ENCODE peak calls at places on chromosomes 11 and 22, in eight cellular contexts. One of them, this sample, is unnamed.

GRCh38 chr11:17508306-17508705 is 31.7 kb upstream of the ABCC8 start:
- DNase-seq in A549: no peak
- DNase-seq in mesothelial cell of epicardium: no peak
- DNase-seq in AG04449: no peak
- DNase-seq in neural progenitor cell: no peak
- DNase-seq in osteocyte: no peak
- DNase-seq in WTC11: no peak
- DNase-seq in MM.1S: no peak
- DNase-seq in this sample: no peak

GRCh38 chr11:19867064-19867463 is 154.4 kb downstream of the NAV2 start:
- DNase-seq in A549: no peak
- DNase-seq in mesothelial cell of epicardium: no peak
- DNase-seq in AG04449: no peak
- DNase-seq in neural progenitor cell: no peak
- DNase-seq in osteocyte: no peak
- DNase-seq in WTC11: no peak
- DNase-seq in MM.1S: no peak
- DNase-seq in this sample: no peak

GRCh38 chr11:14809466-14809865 is 82.6 kb downstream of the CYP2R1 start:
- DNase-seq in A549: no peak
- DNase-seq in mesothelial cell of epicardium: no peak
- DNase-seq in AG04449: no peak
- DNase-seq in neural progenitor cell: peak; percentile 19
- DNase-seq in osteocyte: no peak
- DNase-seq in WTC11: no peak
- DNase-seq in MM.1S: no peak
- DNase-seq in this sample: no peak

GRCh38 chr22:46742576-46743221 is 4.6 kb upstream of the CERK start:
- DNase-seq in A549: peak; percentile 22
- DNase-seq in mesothelial cell of epicardium: no peak
- DNase-seq in AG04449: no peak
- DNase-seq in neural progenitor cell: no peak
- DNase-seq in osteocyte: no peak
- DNase-seq in WTC11: no peak
- DNase-seq in MM.1S: no peak
- DNase-seq in this sample: no peak

GRCh38 chr11:69655479-69656394 is 14.8 kb downstream of the CCND1 start:
- DNase-seq in A549: no peak
- DNase-seq in mesothelial cell of epicardium: peak; percentile 8
- DNase-seq in AG04449: no peak
- DNase-seq in neural progenitor cell: no peak
- DNase-seq in osteocyte: no peak
- DNase-seq in WTC11: no peak
- DNase-seq in MM.1S: no peak
- DNase-seq in this sample: no peak

GRCh38 chr22:49753276-49753884 is 74.3 kb downstream of the BRD1 start:
- DNase-seq in A549: no peak
- DNase-seq in mesothelial cell of epicardium: no peak
- DNase-seq in AG04449: no peak
- DNase-seq in neural progenitor cell: no peak
- DNase-seq in osteocyte: no peak
- DNase-seq in WTC11: no peak
- DNase-seq in MM.1S: no peak
- DNase-seq in this sample: no peak

GRCh38 chr22:20551805-20552449 is 44.5 kb downstream of the MED15 start:
- DNase-seq in A549: no peak
- DNase-seq in mesothelial cell of epicardium: no peak
- DNase-seq in AG04449: no peak
- DNase-seq in neural progenitor cell: no peak
- DNase-seq in osteocyte: no peak
- DNase-seq in WTC11: no peak
- DNase-seq in MM.1S: no peak
- DNase-seq in this sample: no peak

GRCh38 chr11:62560566-62561103 is 13.1 kb downstream of the EEF1G start:
- DNase-seq in A549: peak; percentile 90
- DNase-seq in mesothelial cell of epicardium: no peak
- DNase-seq in AG04449: peak; percentile 92
- DNase-seq in neural progenitor cell: peak; percentile 91
- DNase-seq in osteocyte: peak; percentile 95
- DNase-seq in WTC11: peak; percentile 96
- DNase-seq in MM.1S: peak; percentile 63
- DNase-seq in this sample: peak; percentile 72

GRCh38 chr22:22216450-22216959 is 28.1 kb upstream of the VPREB1 start:
- DNase-seq in A549: no peak
- DNase-seq in mesothelial cell of epicardium: no peak
- DNase-seq in AG04449: no peak
- DNase-seq in neural progenitor cell: no peak
- DNase-seq in osteocyte: no peak
- DNase-seq in WTC11: no peak
- DNase-seq in MM.1S: no peak
- DNase-seq in this sample: no peak

GRCh38 chr22:22214819-22215329 is 29.7 kb upstream of the VPREB1 start:
- DNase-seq in A549: no peak
- DNase-seq in mesothelial cell of epicardium: no peak
- DNase-seq in AG04449: no peak
- DNase-seq in neural progenitor cell: no peak
- DNase-seq in osteocyte: no peak
- DNase-seq in WTC11: no peak
- DNase-seq in MM.1S: no peak
- DNase-seq in this sample: no peak

GRCh38 chr22:22218302-22218701 is 26.3 kb upstream of the VPREB1 start:
- DNase-seq in A549: no peak
- DNase-seq in mesothelial cell of epicardium: no peak
- DNase-seq in AG04449: no peak
- DNase-seq in neural progenitor cell: no peak
- DNase-seq in osteocyte: no peak
- DNase-seq in WTC11: no peak
- DNase-seq in MM.1S: peak; percentile 44
- DNase-seq in this sample: no peak

GRCh38 chr22:22213231-22213630 is 31.4 kb upstream of the VPREB1 start:
- DNase-seq in A549: no peak
- DNase-seq in mesothelial cell of epicardium: no peak
- DNase-seq in AG04449: no peak
- DNase-seq in neural progenitor cell: no peak
- DNase-seq in osteocyte: no peak
- DNase-seq in WTC11: no peak
- DNase-seq in MM.1S: no peak
- DNase-seq in this sample: no peak

DNA sequence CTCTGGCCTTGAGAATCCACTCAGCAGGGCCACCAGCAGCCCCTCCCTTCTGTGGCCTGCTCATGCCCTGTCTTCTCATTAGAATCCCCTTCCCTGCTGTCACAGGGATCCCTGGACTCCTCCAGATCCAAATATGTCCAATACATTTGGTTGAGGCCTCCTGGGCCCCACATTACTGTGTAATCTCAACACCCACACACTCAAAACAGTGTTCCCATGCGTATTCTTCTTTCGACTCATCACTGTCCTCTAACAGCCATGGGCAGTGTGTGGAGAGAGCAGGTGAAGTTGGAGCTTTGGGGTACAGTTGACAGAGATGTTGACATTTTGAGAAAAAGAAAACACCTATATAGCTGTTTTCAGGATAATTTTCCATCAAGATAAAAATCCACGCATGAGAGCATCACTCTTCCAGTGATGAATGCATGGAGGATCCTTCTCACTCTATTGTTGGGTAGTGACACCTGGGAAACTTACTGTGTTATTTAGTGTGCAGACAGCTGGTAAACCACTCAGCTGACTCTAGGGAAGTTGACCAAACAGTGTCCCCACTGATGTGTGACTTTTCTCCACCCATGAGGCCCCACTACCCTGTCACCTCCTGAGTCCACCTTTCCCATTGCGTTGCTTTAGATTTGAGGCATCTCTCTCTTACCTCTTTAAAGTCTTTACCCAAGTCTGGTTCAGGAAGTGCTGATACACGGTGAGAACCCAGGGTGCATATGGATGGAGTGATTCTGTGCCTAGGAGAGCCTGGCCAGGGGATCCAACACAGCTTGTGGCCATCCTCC is 28.7 kb upstream of the VPREB1 start:
- DNase-seq in A549: no peak
- DNase-seq in mesothelial cell of epicardium: no peak
- DNase-seq in AG04449: no peak
- DNase-seq in neural progenitor cell: no peak
- DNase-seq in osteocyte: no peak
- DNase-seq in WTC11: no peak
- DNase-seq in MM.1S: no peak
- DNase-seq in this sample: no peak
- TF ChIP-seq CTCF in A549: no peak
- TF ChIP-seq CTCF in mesothelial cell of epicardium: no peak
- TF ChIP-seq CTCF in AG04449: no peak
- TF ChIP-seq CTCF in neural progenitor cell: no peak
- TF ChIP-seq CTCF in osteocyte: no peak
- TF ChIP-seq CTCF in WTC11: no peak
- TF ChIP-seq CTCF in MM.1S: no peak
- TF ChIP-seq CTCF in this sample: no peak

GRCh38 chr11:45048313-45048841 is 97.7 kb upstream of the TP53I11 start:
- DNase-seq in A549: no peak
- DNase-seq in mesothelial cell of epicardium: no peak
- DNase-seq in AG04449: no peak
- DNase-seq in neural progenitor cell: no peak
- DNase-seq in osteocyte: no peak
- DNase-seq in WTC11: no peak
- DNase-seq in MM.1S: no peak
- DNase-seq in this sample: no peak

GRCh38 chr11:45042560-45042959 is 91.9 kb upstream of the TP53I11 start:
- DNase-seq in A549: peak; percentile 35
- DNase-seq in mesothelial cell of epicardium: no peak
- DNase-seq in AG04449: no peak
- DNase-seq in neural progenitor cell: no peak
- DNase-seq in osteocyte: no peak
- DNase-seq in WTC11: no peak
- DNase-seq in MM.1S: no peak
- DNase-seq in this sample: no peak

GRCh38 chr11:45043755-45044475 is 93.2 kb upstream of the TP53I11 start:
- DNase-seq in A549: no peak
- DNase-seq in mesothelial cell of epicardium: no peak
- DNase-seq in AG04449: no peak
- DNase-seq in neural progenitor cell: no peak
- DNase-seq in osteocyte: no peak
- DNase-seq in WTC11: no peak
- DNase-seq in MM.1S: no peak
- DNase-seq in this sample: no peak

GRCh38 chr11:45048870-45049825 is 97.3 kb upstream of the PRDM11 start:
- DNase-seq in A549: no peak
- DNase-seq in mesothelial cell of epicardium: no peak
- DNase-seq in AG04449: no peak
- DNase-seq in neural progenitor cell: no peak
- DNase-seq in osteocyte: no peak
- DNase-seq in WTC11: no peak
- DNase-seq in MM.1S: no peak
- DNase-seq in this sample: no peak

GRCh38 chr11:45045692-45046471 is 95.2 kb upstream of the TP53I11 start:
- DNase-seq in A549: peak; percentile 69
- DNase-seq in mesothelial cell of epicardium: no peak
- DNase-seq in AG04449: no peak
- DNase-seq in neural progenitor cell: no peak
- DNase-seq in osteocyte: no peak
- DNase-seq in WTC11: no peak
- DNase-seq in MM.1S: no peak
- DNase-seq in this sample: no peak
- TF ChIP-seq CTCF in A549: no peak
- TF ChIP-seq CTCF in mesothelial cell of epicardium: no peak
- TF ChIP-seq CTCF in AG04449: no peak
- TF ChIP-seq CTCF in neural progenitor cell: no peak
- TF ChIP-seq CTCF in osteocyte: no peak
- TF ChIP-seq CTCF in WTC11: no peak
- TF ChIP-seq CTCF in MM.1S: no peak
- TF ChIP-seq CTCF in this sample: no peak

DNA sequence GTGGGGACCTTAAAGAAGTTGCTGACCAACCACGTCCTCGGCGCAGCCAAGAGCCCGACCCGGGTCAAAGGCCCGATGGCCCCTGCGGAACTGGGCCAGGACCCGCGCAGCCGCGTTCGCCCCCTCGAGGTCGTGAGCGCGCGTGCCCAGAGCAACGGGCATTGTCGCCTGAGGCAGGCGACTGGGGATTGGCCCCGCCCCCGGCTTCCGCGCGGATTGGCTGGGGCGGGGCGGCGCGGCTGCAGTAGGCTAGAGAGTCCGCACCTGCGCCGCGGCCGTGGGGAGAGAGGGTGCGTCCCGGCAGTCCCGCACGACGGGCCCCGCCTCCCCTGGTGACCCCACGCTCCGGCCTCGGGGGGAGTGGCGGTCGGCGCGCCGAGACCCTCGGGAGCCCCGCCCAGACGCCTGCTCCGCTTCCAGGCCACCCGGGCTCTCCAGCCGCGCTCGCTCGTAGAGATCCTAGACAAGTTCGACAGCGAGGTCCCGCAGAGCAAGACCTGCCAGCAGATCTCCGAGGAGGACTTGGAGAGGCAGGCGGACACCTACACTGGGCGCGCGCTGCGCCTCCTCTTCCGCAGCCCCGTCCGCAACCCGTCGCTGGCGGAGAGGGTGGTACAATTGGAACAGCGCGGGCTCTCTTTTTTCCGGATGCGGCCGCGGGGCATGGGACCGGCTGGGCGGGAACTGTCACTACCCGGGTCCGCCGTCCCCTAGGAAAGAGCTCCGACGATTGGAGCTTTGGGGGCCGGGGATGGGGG is 8.3 kb upstream of the PPIL2 start:
- DNase-seq in A549: peak; percentile 75
- DNase-seq in mesothelial cell of epicardium: no peak
- DNase-seq in AG04449: no peak
- DNase-seq in neural progenitor cell: peak; percentile 93
- DNase-seq in osteocyte: no peak
- DNase-seq in WTC11: peak; percentile 80
- DNase-seq in MM.1S: peak; percentile 83
- DNase-seq in this sample: peak; percentile 91
- TF ChIP-seq CTCF in A549: no peak
- TF ChIP-seq CTCF in mesothelial cell of epicardium: no peak
- TF ChIP-seq CTCF in AG04449: peak; percentile 14
- TF ChIP-seq CTCF in neural progenitor cell: peak; percentile 40
- TF ChIP-seq CTCF in osteocyte: no peak
- TF ChIP-seq CTCF in WTC11: no peak
- TF ChIP-seq CTCF in MM.1S: peak; percentile 32
- TF ChIP-seq CTCF in this sample: no peak

GRCh38 chr11:130068546-130068985 is 1.1 kb upstream of the APLP2 start:
- DNase-seq in A549: no peak
- DNase-seq in mesothelial cell of epicardium: no peak
- DNase-seq in AG04449: no peak
- DNase-seq in neural progenitor cell: peak; percentile 30
- DNase-seq in osteocyte: no peak
- DNase-seq in WTC11: peak; percentile 35
- DNase-seq in MM.1S: no peak
- DNase-seq in this sample: no peak

GRCh38 chr11:130069684-130070108 is at the start of gene APLP2:
- DNase-seq in A549: peak; percentile 82
- DNase-seq in mesothelial cell of epicardium: peak; percentile 97
- DNase-seq in AG04449: peak; percentile 84
- DNase-seq in neural progenitor cell: peak; percentile 99
- DNase-seq in osteocyte: peak; percentile 99
- DNase-seq in WTC11: peak; percentile 99
- DNase-seq in MM.1S: peak; percentile 99
- DNase-seq in this sample: peak; percentile 99

GRCh38 chr11:130070829-130071205 is 1.1 kb downstream of the APLP2 start:
- DNase-seq in A549: peak; percentile 4
- DNase-seq in mesothelial cell of epicardium: no peak
- DNase-seq in AG04449: no peak
- DNase-seq in neural progenitor cell: peak; percentile 69
- DNase-seq in osteocyte: no peak
- DNase-seq in WTC11: peak; percentile 44
- DNase-seq in MM.1S: peak; percentile 8
- DNase-seq in this sample: peak; percentile 51

GRCh38 chr11:130070109-130070828 is 575 bp downstream of the APLP2 start:
- DNase-seq in A549: peak; percentile 15
- DNase-seq in mesothelial cell of epicardium: peak; percentile 22
- DNase-seq in AG04449: no peak
- DNase-seq in neural progenitor cell: peak; percentile 67
- DNase-seq in osteocyte: peak; percentile 86
- DNase-seq in WTC11: peak; percentile 43
- DNase-seq in MM.1S: peak; percentile 61
- DNase-seq in this sample: peak; percentile 60

GRCh38 chr11:130068986-130069683 is 559 bp upstream of the APLP2 start:
- DNase-seq in A549: peak; percentile 47
- DNase-seq in mesothelial cell of epicardium: peak; percentile 23
- DNase-seq in AG04449: no peak
- DNase-seq in neural progenitor cell: peak; percentile 71
- DNase-seq in osteocyte: no peak
- DNase-seq in WTC11: peak; percentile 46
- DNase-seq in MM.1S: peak; percentile 61
- DNase-seq in this sample: no peak
- TF ChIP-seq CTCF in A549: no peak
- TF ChIP-seq CTCF in mesothelial cell of epicardium: no peak
- TF ChIP-seq CTCF in AG04449: peak; percentile 15
- TF ChIP-seq CTCF in neural progenitor cell: no peak
- TF ChIP-seq CTCF in osteocyte: peak; percentile 22
- TF ChIP-seq CTCF in WTC11: no peak
- TF ChIP-seq CTCF in MM.1S: no peak
- TF ChIP-seq CTCF in this sample: no peak